ENCODE peak calls at places on chromosomes 6 and 20, in seven cellular contexts. One of them, this sample, is unnamed.

GRCh38 chr6:154197176-154197850 is 158.3 kb downstream of the OPRM1 start:
- DNase-seq in activated naive CD4-positive, alpha-beta T cell: no peak
- DNase-seq in iris pigment epithelial cell: peak
- DNase-seq in mesenteric fat pad: no peak
- DNase-seq in AG08395: peak
- DNase-seq in heart right ventricle: no peak
- DNase-seq in frontal cortex: no peak
- DNase-seq in this sample: no peak

GRCh38 chr6:11989376-11989775 is 22.7 kb upstream of the HIVEP1 start:
- DNase-seq in activated naive CD4-positive, alpha-beta T cell: no peak
- DNase-seq in iris pigment epithelial cell: peak
- DNase-seq in mesenteric fat pad: no peak
- DNase-seq in AG08395: no peak
- DNase-seq in heart right ventricle: no peak
- DNase-seq in frontal cortex: no peak
- DNase-seq in this sample: no peak

GRCh38 chr20:45340236-45340847 is 7.9 kb downstream of the SDC4 start:
- DNase-seq in activated naive CD4-positive, alpha-beta T cell: no peak
- DNase-seq in iris pigment epithelial cell: no peak
- DNase-seq in mesenteric fat pad: no peak
- DNase-seq in AG08395: no peak
- DNase-seq in heart right ventricle: no peak
- DNase-seq in frontal cortex: no peak
- DNase-seq in this sample: peak

GRCh38 chr20:46004813-46005505 is 3.7 kb upstream of the MMP9 start:
- DNase-seq in activated naive CD4-positive, alpha-beta T cell: no peak
- DNase-seq in iris pigment epithelial cell: no peak
- DNase-seq in mesenteric fat pad: no peak
- DNase-seq in AG08395: no peak
- DNase-seq in heart right ventricle: peak
- DNase-seq in frontal cortex: no peak
- DNase-seq in this sample: no peak

GRCh38 chr6:147279423-147279822 is 75.2 kb downstream of the STXBP5 start:
- DNase-seq in activated naive CD4-positive, alpha-beta T cell: no peak
- DNase-seq in iris pigment epithelial cell: peak
- DNase-seq in mesenteric fat pad: no peak
- DNase-seq in AG08395: peak
- DNase-seq in heart right ventricle: no peak
- DNase-seq in frontal cortex: no peak
- DNase-seq in this sample: no peak

GRCh38 chr6:111069722-111070406 is 17.4 kb upstream of the SLC16A10 start:
- DNase-seq in activated naive CD4-positive, alpha-beta T cell: no peak
- DNase-seq in iris pigment epithelial cell: no peak
- DNase-seq in mesenteric fat pad: no peak
- DNase-seq in AG08395: no peak
- DNase-seq in heart right ventricle: no peak
- DNase-seq in frontal cortex: no peak
- DNase-seq in this sample: no peak

GRCh38 chr6:155980680-155981079 is 525.0 kb upstream of the NOX3 start:
- DNase-seq in activated naive CD4-positive, alpha-beta T cell: no peak
- DNase-seq in iris pigment epithelial cell: no peak
- DNase-seq in mesenteric fat pad: no peak
- DNase-seq in AG08395: no peak
- DNase-seq in heart right ventricle: no peak
- DNase-seq in frontal cortex: no peak
- DNase-seq in this sample: no peak

GRCh38 chr20:18090044-18090443 is 32.3 kb upstream of the OVOL2 start:
- DNase-seq in activated naive CD4-positive, alpha-beta T cell: no peak
- DNase-seq in iris pigment epithelial cell: no peak
- DNase-seq in mesenteric fat pad: no peak
- DNase-seq in AG08395: no peak
- DNase-seq in heart right ventricle: no peak
- DNase-seq in frontal cortex: no peak
- DNase-seq in this sample: no peak

GRCh38 chr6:12537389-12537788 is 179.2 kb upstream of the PHACTR1 start:
- DNase-seq in activated naive CD4-positive, alpha-beta T cell: no peak
- DNase-seq in iris pigment epithelial cell: no peak
- DNase-seq in mesenteric fat pad: no peak
- DNase-seq in AG08395: no peak
- DNase-seq in heart right ventricle: no peak
- DNase-seq in frontal cortex: no peak
- DNase-seq in this sample: no peak

This sample was measured in omental fat pad.